ENCODE peak calls at places on chromosomes 6 and 20, in seven cellular contexts. K, D, L, T, V, M and C are unnamed samples.
A peak's percentile ranks its signal among the peaks of the same experiment; 100 is the strongest.

GRCh38 chr20:57399587-57400261 is 8.5 kb downstream of the RBM38 start:
- DNase-seq in K (no peak), D (no peak), L (peak; percentile 41), T (no peak), V (no peak), M (peak; percentile 92), C (no peak)

GRCh38 chr6:75493400-75494064 is at the start of gene FILIP1:
- DNase-seq in K (no peak), D (no peak), L (no peak), T (no peak), V (no peak), M (peak; percentile 18), C (no peak)

GRCh38 chr6:138310294-138310693 is 67.4 kb upstream of the SMIM28 start:
- DNase-seq in K (no peak), D (no peak), L (no peak), T (no peak), V (no peak), M (no peak), C (no peak)

GRCh38 chr6:101080597-101080996 is 199.5 kb upstream of the ASCC3 start:
- DNase-seq in K (peak; percentile 37), D (no peak), L (peak; percentile 79), T (no peak), V (no peak), M (no peak), C (no peak)

GRCh38 chr20:58349586-58349985 is 39.4 kb upstream of the VAPB start:
- DNase-seq in K (no peak), D (no peak), L (peak; percentile 78), T (no peak), V (no peak), M (peak; percentile 11), C (no peak)

GRCh38 chr6:107624541-107624940 is 134.6 kb downstream of the SOBP start:
- DNase-seq in K (no peak), D (no peak), L (peak; percentile 41), T (no peak), V (no peak), M (no peak), C (no peak)

GRCh38 chr6:84897874-84898635 is 133.7 kb upstream of the TBX18 start:
- DNase-seq in K (no peak), D (no peak), L (peak; percentile 45), T (no peak), V (no peak), M (no peak), C (no peak)

GRCh38 chr6:128363424-128363823 is 157.0 kb downstream of the PTPRK start:
- DNase-seq in K (no peak), D (no peak), L (no peak), T (no peak), V (no peak), M (no peak), C (no peak)

GRCh38 chr20:15100506-15101160 is 763.2 kb upstream of the FLRT3 start:
- DNase-seq in K (no peak), D (no peak), L (no peak), T (no peak), V (no peak), M (no peak), C (no peak)

GRCh38 chr6:143701343-143702234 is 23.8 kb downstream of the PHACTR2 start:
- DNase-seq in K (no peak), D (no peak), L (no peak), T (no peak), V (no peak), M (no peak), C (no peak)

GRCh38 chr20:9807176-9807575 is 31.7 kb downstream of the PAK5 start:
- DNase-seq in K (no peak), D (peak; percentile 85), L (no peak), T (no peak), V (no peak), M (no peak), C (no peak)

GRCh38 chr20:13220857-13221297 is at the start of gene ISM1:
- DNase-seq in K (no peak), D (no peak), L (no peak), T (peak; percentile 30), V (no peak), M (peak; percentile 10), C (no peak)

GRCh38 chr6:155771822-155772221 is 316.2 kb upstream of the NOX3 start:
- DNase-seq in K (no peak), D (no peak), L (no peak), T (no peak), V (no peak), M (peak; percentile 22), C (no peak)

GRCh38 chr6:30067460-30068139 is 602 bp downstream of the PPP1R11 start:
- DNase-seq in K (peak; percentile 16), D (no peak), L (no peak), T (no peak), V (no peak), M (no peak), C (no peak)

GRCh38 chr6:73704260-73704659 is 8.3 kb downstream of the CD109 start:
- DNase-seq in K (no peak), D (no peak), L (peak; percentile 97), T (peak; percentile 30), V (peak; percentile 40), M (peak; percentile 53), C (peak; percentile 79)

GRCh38 chr6:14513726-14514125 is 396.2 kb downstream of the CD83 start:
- DNase-seq in K (no peak), D (no peak), L (no peak), T (no peak), V (no peak), M (no peak), C (no peak)

GRCh38 chr6:129890164-129890563 is 29.0 kb upstream of the TMEM244 start:
- DNase-seq in K (no peak), D (no peak), L (peak; percentile 56), T (peak; percentile 16), V (no peak), M (peak; percentile 41), C (peak; percentile 22)

GRCh38 chr6:110482774-110483400 is 6.5 kb upstream of the SLC22A16 start:
- DNase-seq in K (no peak), D (no peak), L (no peak), T (no peak), V (no peak), M (no peak), C (peak; percentile 55)

GRCh38 chr6:152981989-152982767 is 663 bp downstream of the FBXO5 start:
- DNase-seq in K (no peak), D (no peak), L (no peak), T (peak; percentile 53), V (no peak), M (peak; percentile 42), C (no peak)

GRCh38 chr20:34262488-34263288 is 21.5 kb downstream of the ASIP start:
- DNase-seq in K (no peak), D (no peak), L (peak; percentile 54), T (no peak), V (no peak), M (peak; percentile 30), C (peak; percentile 83)

GRCh38 chr6:121201108-121201507 is 133.2 kb downstream of the TBC1D32 start:
- DNase-seq in K (no peak), D (no peak), L (no peak), T (peak; percentile 18), V (no peak), M (no peak), C (peak; percentile 3)

GRCh38 chr6:50087231-50087954 is 37.7 kb upstream of the DEFB112 start:
- DNase-seq in K (no peak), D (no peak), L (peak; percentile 93), T (no peak), V (no peak), M (no peak), C (no peak)

GRCh38 chr6:73798592-73798991 is 102.6 kb downstream of the CD109 start:
- DNase-seq in K (no peak), D (no peak), L (peak; percentile 95), T (peak; percentile 35), V (peak; percentile 35), M (peak; percentile 46), C (no peak)

GRCh38 chr6:36019167-36019566 is 5.3 kb downstream of the SLC26A8 start:
- DNase-seq in K (no peak), D (no peak), L (no peak), T (no peak), V (no peak), M (no peak), C (peak; percentile 57)

GRCh38 chr20:4820833-4821518 is 99.3 kb downstream of the PRND start:
- DNase-seq in K (no peak), D (peak; percentile 57), L (peak; percentile 79), T (no peak), V (no peak), M (no peak), C (no peak)

GRCh38 chr6:87199787-87200186 is 44.4 kb downstream of the ZNF292 start:
- DNase-seq in K (no peak), D (no peak), L (no peak), T (no peak), V (no peak), M (no peak), C (no peak)

GRCh38 chr20:5656136-5656535 is 94.1 kb upstream of the SHLD1 start:
- DNase-seq in K (no peak), D (no peak), L (no peak), T (no peak), V (no peak), M (no peak), C (no peak)

GRCh38 chr20:12207875-12208274 is 290.2 kb downstream of the BTBD3 start:
- DNase-seq in K (no peak), D (no peak), L (peak; percentile 3), T (peak; percentile 29), V (no peak), M (no peak), C (peak; percentile 20)

GRCh38 chr6:113442040-113442439 is 415.1 kb upstream of the MARCKS start:
- DNase-seq in K (no peak), D (no peak), L (no peak), T (no peak), V (no peak), M (peak; percentile 16), C (no peak)

GRCh38 chr6:74870403-74870802 is 335.4 kb downstream of the COL12A1 start:
- DNase-seq in K (no peak), D (no peak), L (no peak), T (no peak), V (no peak), M (no peak), C (no peak)

GRCh38 chr20:846894-847278 is 13.4 kb downstream of the FAM110A start:
- DNase-seq in K (no peak), D (no peak), L (no peak), T (peak; percentile 24), V (no peak), M (peak; percentile 65), C (peak; percentile 86)

GRCh38 chr6:30326446-30327231 is at the start of gene TRIM39:
- DNase-seq in K (no peak), D (peak; percentile 29), L (peak; percentile 87), T (peak; percentile 95), V (peak; percentile 64), M (peak; percentile 85), C (peak; percentile 69)